ENCODE peak calls at places on chromosomes 5 and 9, in seven cellular contexts. One of them, this sample, is unnamed.

GRCh38 chr9:129231759-129232158 is 53.7 kb upstream of the IER5L start:
- DNase-seq in cardiac muscle cell: no peak
- DNase-seq in neuronal stem cell: no peak
- DNase-seq in CD4-positive, CD25-positive, alpha-beta regulatory T cell: no peak
- DNase-seq in SK-N-SH: no peak
- DNase-seq in neural progenitor cell: no peak
- DNase-seq in hepatocyte: no peak
- DNase-seq in this sample: no peak

GRCh38 chr9:93132946-93133640 is 958 bp downstream of the NINJ1 start:
- DNase-seq in cardiac muscle cell: no peak
- DNase-seq in neuronal stem cell: no peak
- DNase-seq in CD4-positive, CD25-positive, alpha-beta regulatory T cell: no peak
- DNase-seq in SK-N-SH: no peak
- DNase-seq in neural progenitor cell: peak; percentile 18
- DNase-seq in hepatocyte: peak; percentile 68
- DNase-seq in this sample: no peak

GRCh38 chr9:129309041-129309430 is 131.0 kb upstream of the IER5L start:
- DNase-seq in cardiac muscle cell: no peak
- DNase-seq in neuronal stem cell: no peak
- DNase-seq in CD4-positive, CD25-positive, alpha-beta regulatory T cell: no peak
- DNase-seq in SK-N-SH: no peak
- DNase-seq in neural progenitor cell: no peak
- DNase-seq in hepatocyte: no peak
- DNase-seq in this sample: no peak

GRCh38 chr5:96626956-96627355 is 35.2 kb upstream of the CAST start:
- DNase-seq in cardiac muscle cell: no peak
- DNase-seq in neuronal stem cell: no peak
- DNase-seq in CD4-positive, CD25-positive, alpha-beta regulatory T cell: no peak
- DNase-seq in SK-N-SH: no peak
- DNase-seq in neural progenitor cell: no peak
- DNase-seq in hepatocyte: no peak
- DNase-seq in this sample: no peak

GRCh38 chr9:89254773-89255125 is 56.2 kb upstream of the CKS2 start:
- DNase-seq in cardiac muscle cell: no peak
- DNase-seq in neuronal stem cell: no peak
- DNase-seq in CD4-positive, CD25-positive, alpha-beta regulatory T cell: peak; percentile 4
- DNase-seq in SK-N-SH: no peak
- DNase-seq in neural progenitor cell: no peak
- DNase-seq in hepatocyte: no peak
- DNase-seq in this sample: no peak

GRCh38 chr5:145464194-145464593 is 370.9 kb downstream of the PRELID2 start:
- DNase-seq in cardiac muscle cell: no peak
- DNase-seq in neuronal stem cell: no peak
- DNase-seq in CD4-positive, CD25-positive, alpha-beta regulatory T cell: no peak
- DNase-seq in SK-N-SH: no peak
- DNase-seq in neural progenitor cell: no peak
- DNase-seq in hepatocyte: no peak
- DNase-seq in this sample: no peak

GRCh38 chr5:146890733-146891440 is 12.3 kb upstream of the PPP2R2B start:
- DNase-seq in cardiac muscle cell: no peak
- DNase-seq in neuronal stem cell: no peak
- DNase-seq in CD4-positive, CD25-positive, alpha-beta regulatory T cell: peak; percentile 12
- DNase-seq in SK-N-SH: no peak
- DNase-seq in neural progenitor cell: no peak
- DNase-seq in hepatocyte: no peak
- DNase-seq in this sample: no peak

GRCh38 chr9:92170848-92171247 is 55.6 kb upstream of the SPTLC1 start:
- DNase-seq in cardiac muscle cell: no peak
- DNase-seq in neuronal stem cell: no peak
- DNase-seq in CD4-positive, CD25-positive, alpha-beta regulatory T cell: no peak
- DNase-seq in SK-N-SH: no peak
- DNase-seq in neural progenitor cell: no peak
- DNase-seq in hepatocyte: no peak
- DNase-seq in this sample: no peak

GRCh38 chr9:112252194-112252593 is 77.1 kb upstream of the SUSD1 start:
- DNase-seq in cardiac muscle cell: no peak
- DNase-seq in neuronal stem cell: no peak
- DNase-seq in CD4-positive, CD25-positive, alpha-beta regulatory T cell: no peak
- DNase-seq in SK-N-SH: no peak
- DNase-seq in neural progenitor cell: no peak
- DNase-seq in hepatocyte: no peak
- DNase-seq in this sample: no peak

GRCh38 chr9:130220351-130220750 is 45.2 kb upstream of the HMCN2 start:
- DNase-seq in cardiac muscle cell: peak; percentile 79
- DNase-seq in neuronal stem cell: no peak
- DNase-seq in CD4-positive, CD25-positive, alpha-beta regulatory T cell: no peak
- DNase-seq in SK-N-SH: peak; percentile 89
- DNase-seq in neural progenitor cell: peak; percentile 63
- DNase-seq in hepatocyte: peak; percentile 70
- DNase-seq in this sample: no peak

GRCh38 chr5:181223041-181223728 is at the start of gene TRIM41:
- DNase-seq in cardiac muscle cell: peak; percentile 98
- DNase-seq in neuronal stem cell: peak; percentile 96
- DNase-seq in CD4-positive, CD25-positive, alpha-beta regulatory T cell: peak; percentile 99
- DNase-seq in SK-N-SH: peak; percentile 89
- DNase-seq in neural progenitor cell: peak; percentile 99
- DNase-seq in hepatocyte: peak; percentile 98
- DNase-seq in this sample: peak; percentile 92

DNA sequence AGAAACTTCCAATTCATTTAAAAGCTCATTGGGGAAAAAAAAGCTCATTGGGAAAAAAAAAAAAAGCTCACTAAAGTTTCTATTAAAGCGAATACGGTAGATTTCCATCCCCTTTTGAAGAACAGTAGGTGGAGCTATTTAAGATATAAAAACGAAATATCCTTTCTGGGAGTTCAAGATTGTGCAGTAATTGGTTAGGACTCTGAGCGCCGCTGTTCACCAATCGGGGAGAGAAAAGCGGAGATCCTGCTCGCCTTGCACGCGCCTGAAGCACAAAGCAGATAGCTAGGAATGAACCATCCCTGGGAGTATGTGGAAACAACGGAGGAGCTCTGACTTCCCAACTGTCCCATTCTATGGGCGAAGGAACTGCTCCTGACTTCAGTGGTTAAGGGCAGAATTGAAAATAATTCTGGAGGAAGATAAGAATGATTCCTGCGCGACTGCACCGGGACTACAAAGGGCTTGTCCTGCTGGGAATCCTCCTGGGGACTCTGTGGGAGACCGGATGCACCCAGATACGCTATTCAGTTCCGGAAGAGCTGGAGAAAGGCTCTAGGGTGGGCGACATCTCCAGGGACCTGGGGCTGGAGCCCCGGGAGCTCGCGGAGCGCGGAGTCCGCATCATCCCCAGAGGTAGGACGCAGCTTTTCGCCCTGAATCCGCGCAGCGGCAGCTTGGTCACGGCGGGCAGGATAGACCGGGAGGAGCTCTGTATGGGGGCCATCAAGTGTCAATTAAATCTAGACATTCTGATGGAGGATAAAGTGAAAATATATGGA is at the start of gene PCDHGA12:
- DNase-seq in cardiac muscle cell: no peak
- DNase-seq in neuronal stem cell: no peak
- DNase-seq in CD4-positive, CD25-positive, alpha-beta regulatory T cell: peak; percentile 46
- DNase-seq in SK-N-SH: no peak
- DNase-seq in neural progenitor cell: no peak
- DNase-seq in hepatocyte: no peak
- DNase-seq in this sample: no peak
- H3K9me3 ChIP-seq in cardiac muscle cell: peaks cover 9% of the 10 kb centered on the region
- H3K9me3 ChIP-seq in neuronal stem cell: peaks cover 74% of the 10 kb centered on the region
- H3K9me3 ChIP-seq in CD4-positive, CD25-positive, alpha-beta regulatory T cell: peaks cover 6% of the 10 kb centered on the region
- H3K9me3 ChIP-seq in SK-N-SH: peaks cover 5% of the 10 kb centered on the region
- H3K9me3 ChIP-seq in neural progenitor cell: peaks cover 40% of the 10 kb centered on the region
- H3K9me3 ChIP-seq in hepatocyte: peaks cover 67% of the 10 kb centered on the region
- H3K9me3 ChIP-seq in this sample: peaks cover 8% of the 10 kb centered on the region

GRCh38 chr5:91929522-91929817 is 546.4 kb upstream of the ARRDC3 start:
- DNase-seq in cardiac muscle cell: no peak
- DNase-seq in neuronal stem cell: no peak
- DNase-seq in CD4-positive, CD25-positive, alpha-beta regulatory T cell: no peak
- DNase-seq in SK-N-SH: no peak
- DNase-seq in neural progenitor cell: no peak
- DNase-seq in hepatocyte: no peak
- DNase-seq in this sample: no peak
- H3K9me3 ChIP-seq in cardiac muscle cell: no peaks in the 10 kb centered on the region
- H3K9me3 ChIP-seq in neuronal stem cell: peaks cover 4% of the 10 kb centered on the region
- H3K9me3 ChIP-seq in CD4-positive, CD25-positive, alpha-beta regulatory T cell: no peaks in the 10 kb centered on the region
- H3K9me3 ChIP-seq in SK-N-SH: no peaks in the 10 kb centered on the region
- H3K9me3 ChIP-seq in neural progenitor cell: no peaks in the 10 kb centered on the region
- H3K9me3 ChIP-seq in hepatocyte: no peaks in the 10 kb centered on the region
- H3K9me3 ChIP-seq in this sample: no peaks in the 10 kb centered on the region

GRCh38 chr5:166330061-166330460 is 1961.4 kb upstream of the WWC1 start:
- DNase-seq in cardiac muscle cell: no peak
- DNase-seq in neuronal stem cell: no peak
- DNase-seq in CD4-positive, CD25-positive, alpha-beta regulatory T cell: no peak
- DNase-seq in SK-N-SH: no peak
- DNase-seq in neural progenitor cell: no peak
- DNase-seq in hepatocyte: no peak
- DNase-seq in this sample: no peak
- H3K9me3 ChIP-seq in cardiac muscle cell: no peaks in the 10 kb centered on the region
- H3K9me3 ChIP-seq in neuronal stem cell: no peaks in the 10 kb centered on the region
- H3K9me3 ChIP-seq in CD4-positive, CD25-positive, alpha-beta regulatory T cell: no peaks in the 10 kb centered on the region
- H3K9me3 ChIP-seq in SK-N-SH: no peaks in the 10 kb centered on the region
- H3K9me3 ChIP-seq in neural progenitor cell: no peaks in the 10 kb centered on the region
- H3K9me3 ChIP-seq in hepatocyte: no peaks in the 10 kb centered on the region
- H3K9me3 ChIP-seq in this sample: no peaks in the 10 kb centered on the region

DNA sequence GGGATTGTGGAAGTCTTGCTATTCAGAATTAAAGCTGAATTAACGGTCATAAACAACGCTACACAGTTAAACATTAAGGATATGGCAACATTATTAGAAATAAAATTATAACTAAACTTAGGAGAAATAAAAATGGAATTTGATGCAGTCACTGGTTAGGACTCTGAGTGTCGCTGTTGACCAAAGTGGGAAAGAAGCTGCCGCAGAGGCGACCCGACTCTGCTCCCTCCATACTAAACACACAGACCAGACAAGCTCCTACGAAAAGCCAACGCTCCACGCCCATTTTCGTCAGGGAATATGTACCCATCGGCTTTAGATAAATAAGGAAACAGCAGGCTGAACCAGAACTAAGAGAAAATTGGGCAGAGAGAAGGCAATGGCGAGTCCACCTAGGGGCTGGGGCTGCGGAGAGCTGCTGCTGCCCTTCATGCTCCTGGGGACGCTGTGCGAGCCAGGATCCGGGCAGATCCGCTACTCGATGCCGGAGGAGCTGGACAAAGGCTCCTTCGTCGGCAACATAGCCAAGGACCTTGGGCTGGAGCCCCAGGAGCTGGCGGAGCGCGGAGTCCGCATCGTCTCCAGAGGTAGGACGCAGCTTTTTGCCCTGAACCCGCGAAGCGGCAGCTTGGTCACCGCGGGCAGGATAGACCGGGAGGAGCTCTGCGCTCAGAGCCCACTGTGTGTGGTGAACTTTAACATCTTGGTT is at the start of gene PCDHGA5:
- DNase-seq in cardiac muscle cell: no peak
- DNase-seq in neuronal stem cell: no peak
- DNase-seq in CD4-positive, CD25-positive, alpha-beta regulatory T cell: no peak
- DNase-seq in SK-N-SH: no peak
- DNase-seq in neural progenitor cell: no peak
- DNase-seq in hepatocyte: no peak
- DNase-seq in this sample: no peak
- H3K9me3 ChIP-seq in cardiac muscle cell: peaks cover 3% of the 10 kb centered on the region
- H3K9me3 ChIP-seq in neuronal stem cell: peaks cover 45% of the 10 kb centered on the region
- H3K9me3 ChIP-seq in CD4-positive, CD25-positive, alpha-beta regulatory T cell: peaks cover 34% of the 10 kb centered on the region
- H3K9me3 ChIP-seq in SK-N-SH: peaks cover 7% of the 10 kb centered on the region
- H3K9me3 ChIP-seq in neural progenitor cell: peaks cover 13% of the 10 kb centered on the region
- H3K9me3 ChIP-seq in hepatocyte: peaks cover 5% of the 10 kb centered on the region
- H3K9me3 ChIP-seq in this sample: peaks cover 19% of the 10 kb centered on the region

GRCh38 chr9:117092582-117092981 is 322.3 kb downstream of the ASTN2 start:
- DNase-seq in cardiac muscle cell: peak; percentile 31
- DNase-seq in neuronal stem cell: no peak
- DNase-seq in CD4-positive, CD25-positive, alpha-beta regulatory T cell: no peak
- DNase-seq in SK-N-SH: no peak
- DNase-seq in neural progenitor cell: no peak
- DNase-seq in hepatocyte: no peak
- DNase-seq in this sample: no peak

GRCh38 chr9:117094493-117094892 is 320.4 kb downstream of the ASTN2 start:
- DNase-seq in cardiac muscle cell: peak; percentile 28
- DNase-seq in neuronal stem cell: no peak
- DNase-seq in CD4-positive, CD25-positive, alpha-beta regulatory T cell: no peak
- DNase-seq in SK-N-SH: no peak
- DNase-seq in neural progenitor cell: no peak
- DNase-seq in hepatocyte: no peak
- DNase-seq in this sample: no peak

GRCh38 chr9:117088786-117089185 is 326.1 kb downstream of the ASTN2 start:
- DNase-seq in cardiac muscle cell: no peak
- DNase-seq in neuronal stem cell: no peak
- DNase-seq in CD4-positive, CD25-positive, alpha-beta regulatory T cell: no peak
- DNase-seq in SK-N-SH: no peak
- DNase-seq in neural progenitor cell: no peak
- DNase-seq in hepatocyte: no peak
- DNase-seq in this sample: no peak

GRCh38 chr9:117088140-117088539 is 326.7 kb downstream of the ASTN2 start:
- DNase-seq in cardiac muscle cell: no peak
- DNase-seq in neuronal stem cell: no peak
- DNase-seq in CD4-positive, CD25-positive, alpha-beta regulatory T cell: no peak
- DNase-seq in SK-N-SH: no peak
- DNase-seq in neural progenitor cell: no peak
- DNase-seq in hepatocyte: no peak
- DNase-seq in this sample: no peak

GRCh38 chr9:117091529-117091928 is 323.3 kb downstream of the ASTN2 start:
- DNase-seq in cardiac muscle cell: no peak
- DNase-seq in neuronal stem cell: no peak
- DNase-seq in CD4-positive, CD25-positive, alpha-beta regulatory T cell: no peak
- DNase-seq in SK-N-SH: no peak
- DNase-seq in neural progenitor cell: no peak
- DNase-seq in hepatocyte: no peak
- DNase-seq in this sample: no peak
- H3K9me3 ChIP-seq in cardiac muscle cell: no peaks in the 10 kb centered on the region
- H3K9me3 ChIP-seq in neuronal stem cell: no peaks in the 10 kb centered on the region
- H3K9me3 ChIP-seq in CD4-positive, CD25-positive, alpha-beta regulatory T cell: no peaks in the 10 kb centered on the region
- H3K9me3 ChIP-seq in SK-N-SH: no peaks in the 10 kb centered on the region
- H3K9me3 ChIP-seq in neural progenitor cell: no peaks in the 10 kb centered on the region
- H3K9me3 ChIP-seq in hepatocyte: no peaks in the 10 kb centered on the region
- H3K9me3 ChIP-seq in this sample: no peaks in the 10 kb centered on the region

GRCh38 chr9:113894166-113894565 is 18.1 kb downstream of the ZNF618 start:
- DNase-seq in cardiac muscle cell: no peak
- DNase-seq in neuronal stem cell: no peak
- DNase-seq in CD4-positive, CD25-positive, alpha-beta regulatory T cell: no peak
- DNase-seq in SK-N-SH: no peak
- DNase-seq in neural progenitor cell: no peak
- DNase-seq in hepatocyte: no peak
- DNase-seq in this sample: no peak
- H3K9me3 ChIP-seq in cardiac muscle cell: no peaks in the 10 kb centered on the region
- H3K9me3 ChIP-seq in neuronal stem cell: peaks cover 35% of the 10 kb centered on the region
- H3K9me3 ChIP-seq in CD4-positive, CD25-positive, alpha-beta regulatory T cell: no peaks in the 10 kb centered on the region
- H3K9me3 ChIP-seq in SK-N-SH: peaks cover 30% of the 10 kb centered on the region
- H3K9me3 ChIP-seq in neural progenitor cell: peaks cover 17% of the 10 kb centered on the region
- H3K9me3 ChIP-seq in hepatocyte: peaks cover 3% of the 10 kb centered on the region
- H3K9me3 ChIP-seq in this sample: no peaks in the 10 kb centered on the region